ENCODE peak calls at places on chromosome 1, in seven cellular contexts. A is fibroblast of lung, I is suprapubic skin, C is transverse colon, B is uterus, F is bronchial epithelial cell, Z is foreskin fibroblast. U is an unnamed sample.

GRCh38 chr1:189821838-189822237 is 655.8 kb downstream of the BRINP3 start:
- DNase-seq in A (peak; percentile 4), F (no peak), C (no peak), B (no peak), I (no peak), Z (no peak), U (no peak)

GRCh38 chr1:113652773-113653172 is 106.5 kb downstream of the PHTF1 start:
- DNase-seq in I (no peak), A (no peak), C (no peak), B (no peak), Z (no peak), F (peak; percentile 97), U (no peak)

GRCh38 chr1:156931974-156932710 is 11.7 kb downstream of the LRRC71 start:
- DNase-seq in I (no peak), Z (no peak), C (no peak), B (no peak), A (no peak), F (no peak), U (no peak)

GRCh38 chr1:48776400-48777218 is at the start of gene BEND5:
- DNase-seq in C (peak; percentile 37), F (no peak), B (peak; percentile 57), Z (no peak), I (peak; percentile 87), A (peak; percentile 65), U (no peak)

GRCh38 chr1:31785020-31785946 is 21.1 kb upstream of the ADGRB2 start:
- DNase-seq in Z (no peak), B (peak; percentile 11), A (no peak), I (no peak), F (no peak), C (no peak), U (no peak)

GRCh38 chr1:248828845-248829244 is 3.1 kb upstream of the SH3BP5L start:
- DNase-seq in A (peak; percentile 62), I (no peak), Z (peak; percentile 76), F (peak; percentile 87), B (no peak), C (no peak), U (no peak)

GRCh38 chr1:101376121-101377095 is 139.6 kb downstream of the S1PR1 start:
- DNase-seq in Z (no peak), A (no peak), I (no peak), C (no peak), F (no peak), B (no peak), U (no peak)

GRCh38 chr1:230084408-230085177 is 17.6 kb downstream of the GALNT2 start:
- DNase-seq in A (peak; percentile 97), I (no peak), F (peak; percentile 99), C (peak; percentile 23), B (no peak), Z (peak; percentile 95), U (peak; percentile 95)

GRCh38 chr1:94905207-94905606 is 21.7 kb downstream of the CNN3 start:
- DNase-seq in I (no peak), Z (no peak), C (no peak), B (no peak), F (no peak), A (no peak), U (no peak)

GRCh38 chr1:25718738-25719137 is 81.3 kb upstream of the SELENON start:
- DNase-seq in Z (no peak), I (no peak), B (no peak), C (no peak), F (no peak), A (no peak), U (no peak)

GRCh38 chr1:65310078-65310587 is 790 bp downstream of the DNAJC6 start:
- DNase-seq in A (peak; percentile 22), B (no peak), C (peak; percentile 9), I (no peak), F (no peak), Z (no peak), U (no peak)

GRCh38 chr1:230555826-230556225 is 86.5 kb upstream of the COG2 start:
- DNase-seq in A (no peak), F (no peak), Z (no peak), I (no peak), C (no peak), B (no peak), U (no peak)

GRCh38 chr1:178942285-178943218 is 71.7 kb upstream of the ANGPTL1 start:
- DNase-seq in Z (no peak), I (no peak), B (no peak), A (peak; percentile 50), F (no peak), C (no peak), U (no peak)

GRCh38 chr1:196897158-196897828 is 9.4 kb downstream of the CFHR4 start:
- DNase-seq in I (no peak), Z (no peak), C (no peak), A (no peak), B (no peak), F (no peak), U (no peak)
- H3K4me3 ChIP-seq in I (no peak overlapping the region), Z (no peak overlapping the region), C (no peak overlapping the region), A (peak overlapping the region; percentile 10), B (no peak overlapping the region), F (no peak overlapping the region), U (no peak overlapping the region)

GRCh38 chr1:61011514-61012263 is 70.7 kb upstream of the NFIA start:
- DNase-seq in A (no peak), Z (no peak), F (no peak), C (no peak), B (no peak), I (no peak), U (no peak)
- H3K4me3 ChIP-seq in A (no peak overlapping the region), Z (no peak overlapping the region), F (no peak overlapping the region), C (no peak overlapping the region), B (no peak overlapping the region), I (no peak overlapping the region), U (no peak overlapping the region)

GRCh38 chr1:79113836-79114235 is 107.3 kb upstream of the ADGRL4 start:
- DNase-seq in F (no peak), B (no peak), A (no peak), C (no peak), I (no peak), Z (no peak), U (no peak)
- H3K4me3 ChIP-seq in F (no peak overlapping the region), B (no peak overlapping the region), A (no peak overlapping the region), C (no peak overlapping the region), I (no peak overlapping the region), Z (no peak overlapping the region), U (no peak overlapping the region)

DNA sequence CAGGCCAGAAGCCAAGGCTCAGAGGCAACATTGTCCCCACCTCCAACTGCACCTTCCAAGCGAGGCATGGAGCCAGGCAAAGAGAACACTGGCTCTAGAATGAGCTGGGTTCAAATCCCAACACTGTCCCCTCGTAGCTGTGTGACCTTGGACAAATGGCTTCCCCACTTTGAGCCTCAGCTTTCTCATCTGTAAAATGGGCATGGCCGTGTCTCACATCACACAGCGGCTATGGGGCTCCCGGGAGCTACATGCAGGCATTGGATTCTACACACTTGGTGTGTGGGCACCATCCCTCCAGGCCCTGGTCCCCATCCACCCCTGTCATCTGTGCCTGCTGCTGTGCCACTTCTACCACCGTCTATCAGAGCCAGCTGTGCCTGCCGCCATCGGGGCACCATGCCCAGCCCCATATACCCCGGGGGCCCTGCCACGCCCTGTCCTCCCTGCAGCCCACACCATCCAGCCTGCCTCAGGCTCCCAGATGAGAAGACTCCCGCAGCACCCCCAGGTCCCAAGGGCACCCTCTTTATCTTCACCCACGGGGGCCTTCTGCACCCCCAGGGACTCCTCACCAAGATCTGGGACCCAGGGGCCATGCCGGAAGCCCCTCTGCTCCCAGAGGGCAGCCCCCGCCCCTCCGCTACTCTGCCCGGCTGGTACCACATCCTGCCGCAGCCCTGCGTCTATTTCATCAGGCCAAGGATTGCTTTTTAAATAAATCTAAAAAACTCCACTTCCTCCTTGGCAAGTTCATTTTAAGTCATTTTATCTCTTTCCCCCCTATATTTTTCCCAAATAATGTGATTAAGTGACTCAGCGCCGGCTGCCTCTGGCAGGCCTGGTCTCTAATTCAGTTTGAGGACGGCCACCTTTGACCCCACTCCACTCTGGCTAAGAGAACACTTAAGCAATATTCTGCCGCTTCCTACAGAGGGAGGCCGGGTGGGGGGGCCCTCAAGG is 107.8 kb upstream of the TARDBP start:
- DNase-seq in Z (no peak), I (no peak), B (no peak), C (no peak), F (no peak), A (peak; percentile 57), U (no peak)
- H3K4me3 ChIP-seq in Z (no peak overlapping the region), I (no peak overlapping the region), B (no peak overlapping the region), C (no peak overlapping the region), F (no peak overlapping the region), A (no peak overlapping the region), U (no peak overlapping the region)